ENCODE peak calls at places on chromosome 15, in nine cellular contexts. R, U, F, W, V, G, H, E and J are unnamed samples.
A peak's percentile ranks its signal among the peaks of the same experiment; 100 is the strongest.

GRCh38 chr15:41933771-41934170 is 38.6 kb downstream of the EHD4 start:
- DNase-seq in R (no peak), U (no peak), F (no peak), W (no peak), V (no peak), G (no peak), H (no peak), E (peak; percentile 41), J (no peak)

GRCh38 chr15:26757156-26757555 is 15.7 kb downstream of the GABRB3 start:
- DNase-seq in R (no peak), U (no peak), F (no peak), W (no peak), V (no peak), G (no peak), H (no peak), E (no peak), J (no peak)

GRCh38 chr15:33794425-33794824 is 173.9 kb upstream of the CHRM5 start:
- DNase-seq in R (no peak), U (no peak), F (no peak), W (no peak), V (no peak), G (no peak), H (no peak), E (no peak), J (no peak)

GRCh38 chr15:70880781-70881180 is 11.5 kb downstream of the THAP10 start:
- DNase-seq in R (no peak), U (no peak), F (no peak), W (no peak), V (no peak), G (no peak), H (no peak), E (peak; percentile 49), J (no peak)

GRCh38 chr15:31605467-31605931 is 278.9 kb downstream of the KLF13 start:
- DNase-seq in R (no peak), U (no peak), F (peak; percentile 38), W (no peak), V (no peak), G (no peak), H (no peak), E (peak; percentile 81), J (peak; percentile 46)

GRCh38 chr15:33107950-33108349 is 86.6 kb downstream of the FMN1 start:
- DNase-seq in R (no peak), U (no peak), F (no peak), W (no peak), V (no peak), G (no peak), H (no peak), E (peak; percentile 54), J (no peak)

GRCh38 chr15:74206801-74207281 is 4.3 kb upstream of the STRA6 start:
- DNase-seq in R (no peak), U (no peak), F (peak; percentile 90), W (no peak), V (no peak), G (no peak), H (no peak), E (no peak), J (no peak)

GRCh38 chr15:82044373-82045178 is 1.2 kb downstream of the MEX3B start:
- DNase-seq in R (no peak), U (peak; percentile 39), F (peak; percentile 43), W (peak; percentile 34), V (peak; percentile 34), G (peak; percentile 9), H (no peak), E (peak; percentile 81), J (peak; percentile 92)

GRCh38 chr15:38702178-38702912 is 137.7 kb upstream of the RASGRP1 start:
- DNase-seq in R (no peak), U (no peak), F (peak; percentile 60), W (no peak), V (no peak), G (no peak), H (no peak), E (no peak), J (no peak)

GRCh38 chr15:48976444-48977088 is 12.8 kb upstream of the SHC4 start:
- DNase-seq in R (no peak), U (no peak), F (no peak), W (no peak), V (no peak), G (no peak), H (no peak), E (no peak), J (no peak)